ENCODE peak calls at places on chromosomes 5 and 9, in four cellular contexts. R is H1, J is suprapubic skin, E is stomach. T is an unnamed sample.

GRCh38 chr9:90099262-90099982 is 494.6 kb downstream of the GADD45G start:
- DNase-seq in J (no peak), R (no peak), E (no peak), T (no peak)

GRCh38 chr5:9516591-9516990 is 29.3 kb downstream of the SEMA5A start:
- DNase-seq in J (no peak), R (no peak), E (no peak), T (no peak)

GRCh38 chr9:89675403-89675771 is 70.6 kb downstream of the GADD45G start:
- DNase-seq in J (no peak), R (no peak), E (no peak), T (no peak)

GRCh38 chr9:124392855-124393460 is 22.3 kb downstream of the PSMB7 start:
- DNase-seq in J (no peak), E (no peak), R (no peak), T (no peak)

GRCh38 chr9:93087971-93088655 is 7.9 kb upstream of the CARD19 start:
- DNase-seq in E (no peak), J (peak; percentile 48), R (no peak), T (peak; percentile 8)

GRCh38 chr5:74094096-74094778 is 468.2 kb downstream of the ARHGEF28 start:
- DNase-seq in J (no peak), R (no peak), E (no peak), T (no peak)

GRCh38 chr5:155773680-155774079 is 553.3 kb upstream of the SGCD start:
- DNase-seq in E (no peak), J (no peak), R (no peak), T (no peak)

GRCh38 chr5:98638701-98639100 is 134.8 kb upstream of the RGMB start:
- DNase-seq in E (no peak), R (no peak), J (no peak), T (no peak)

GRCh38 chr9:8660383-8660782 is 860.8 kb upstream of the DMAC1 start:
- DNase-seq in E (peak; percentile 49), J (no peak), R (no peak), T (peak; percentile 66)

GRCh38 chr5:7261049-7261448 is 134.9 kb upstream of the ADCY2 start:
- DNase-seq in E (no peak), J (no peak), R (no peak), T (no peak)

GRCh38 chr5:113378960-113379541 is 55.7 kb downstream of the TSSK1B start:
- DNase-seq in J (no peak), E (peak; percentile 57), R (peak; percentile 76), T (peak; percentile 35)

GRCh38 chr5:149265559-149265958 is 6.1 kb upstream of the AFAP1L1 start:
- DNase-seq in E (no peak), R (no peak), J (no peak), T (no peak)

GRCh38 chr9:38708759-38709158 is 11.2 kb downstream of the FAM240B start:
- DNase-seq in R (no peak), J (no peak), E (no peak), T (no peak)

GRCh38 chr9:72947987-72948465 is 4.8 kb downstream of the ALDH1A1 start:
- DNase-seq in E (no peak), R (no peak), J (no peak), T (no peak)

GRCh38 chr5:176798094-176798876 is 12.1 kb upstream of the UNC5A start:
- DNase-seq in E (no peak), R (no peak), J (no peak), T (no peak)

GRCh38 chr9:76379494-76379893 is 14.7 kb downstream of the RFK start:
- DNase-seq in R (no peak), E (peak; percentile 49), J (no peak), T (no peak)

GRCh38 chr5:124546643-124547042 is 199.8 kb downstream of the ZNF608 start:
- DNase-seq in E (no peak), J (no peak), R (peak; percentile 53), T (no peak)

DNA sequence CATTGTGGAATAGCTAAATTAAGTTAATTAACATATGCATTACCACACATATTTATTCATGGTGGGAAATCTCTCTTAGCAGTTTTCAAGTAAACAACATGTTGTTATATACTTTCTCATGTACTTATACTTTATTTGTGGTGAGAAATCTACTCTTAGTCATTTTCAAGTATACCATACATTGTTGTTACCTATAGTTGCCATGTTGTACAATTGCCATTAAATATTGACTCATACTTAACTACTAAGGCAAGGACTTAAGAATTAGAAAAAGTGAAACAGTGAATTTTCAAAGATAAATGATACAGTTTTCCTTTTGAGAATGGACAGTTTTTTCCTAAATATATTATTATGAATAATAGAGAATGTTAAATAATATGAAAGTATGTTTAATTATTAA is 27.7 kb downstream of the UGCG start:
- DNase-seq in E (no peak), R (no peak), J (no peak), T (no peak)
- H3K27ac ChIP-seq in E (peak overlapping the region; percentile 69), R (no peak overlapping the region), J (no peak overlapping the region), T (no peak overlapping the region)

DNA sequence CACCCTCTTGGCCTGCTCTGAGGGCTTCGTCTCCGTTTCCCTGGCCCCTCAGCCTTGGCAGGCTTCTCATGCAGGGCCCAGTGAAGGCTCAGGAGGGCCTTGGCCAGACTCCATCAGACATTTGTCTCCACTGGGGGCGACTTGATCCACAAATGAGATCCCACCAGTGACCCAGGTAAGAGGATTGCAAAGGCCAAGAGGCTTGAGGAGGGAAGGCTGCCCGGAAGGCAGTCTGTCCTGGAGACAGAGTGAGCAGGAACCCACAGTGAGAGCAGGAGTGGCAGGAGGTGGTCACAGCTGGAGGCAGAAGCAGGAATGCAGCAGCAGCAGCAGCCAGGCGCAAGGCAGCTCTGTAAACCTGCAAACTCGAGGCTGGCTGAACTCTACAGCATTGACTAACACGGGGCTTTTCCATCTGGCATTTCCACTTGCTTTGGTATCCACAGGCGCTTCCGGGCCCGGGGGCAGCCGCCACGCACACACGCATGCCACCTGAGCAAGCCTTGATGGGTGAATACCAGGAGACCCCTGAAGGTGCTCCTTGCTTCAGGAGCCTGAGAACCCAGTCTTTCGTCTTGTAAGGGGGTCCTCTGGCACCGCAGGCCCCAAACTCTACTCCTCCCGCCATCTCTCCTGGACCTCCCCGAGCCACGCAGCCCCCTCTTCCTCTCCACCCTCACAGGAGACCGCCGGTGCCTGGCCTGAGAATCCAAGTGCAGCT is 14.7 kb downstream of the MGAT1 start:
- DNase-seq in J (no peak), E (no peak), R (no peak), T (peak; percentile 57)
- TF ChIP-seq EP300 in J (no peak), E (no peak), R (no peak), T (no peak)

GRCh38 chr5:140345919-140346347 is 470 bp downstream of the HBEGF start:
- DNase-seq in J (no peak), R (no peak), E (peak; percentile 68), T (peak; percentile 64)
- H3K27ac ChIP-seq in J (peak overlapping the region; percentile 77), R (no peak overlapping the region), E (peak overlapping the region; percentile 90), T (peak overlapping the region; percentile 28)

GRCh38 chr5:1557114-1557873 is 33.5 kb upstream of the LPCAT1 start:
- DNase-seq in E (no peak), J (no peak), R (no peak), T (peak; percentile 9)
- TF ChIP-seq EP300 in E (no peak), J (no peak), R (no peak), T (no peak)

GRCh38 chr5:36174119-36174518 is 22.2 kb downstream of the SKP2 start:
- DNase-seq in E (no peak), R (no peak), J (no peak), T (no peak)
- H3K27ac ChIP-seq in E (no peak overlapping the region), R (no peak overlapping the region), J (no peak overlapping the region), T (peak overlapping the region; percentile 9)

DNA sequence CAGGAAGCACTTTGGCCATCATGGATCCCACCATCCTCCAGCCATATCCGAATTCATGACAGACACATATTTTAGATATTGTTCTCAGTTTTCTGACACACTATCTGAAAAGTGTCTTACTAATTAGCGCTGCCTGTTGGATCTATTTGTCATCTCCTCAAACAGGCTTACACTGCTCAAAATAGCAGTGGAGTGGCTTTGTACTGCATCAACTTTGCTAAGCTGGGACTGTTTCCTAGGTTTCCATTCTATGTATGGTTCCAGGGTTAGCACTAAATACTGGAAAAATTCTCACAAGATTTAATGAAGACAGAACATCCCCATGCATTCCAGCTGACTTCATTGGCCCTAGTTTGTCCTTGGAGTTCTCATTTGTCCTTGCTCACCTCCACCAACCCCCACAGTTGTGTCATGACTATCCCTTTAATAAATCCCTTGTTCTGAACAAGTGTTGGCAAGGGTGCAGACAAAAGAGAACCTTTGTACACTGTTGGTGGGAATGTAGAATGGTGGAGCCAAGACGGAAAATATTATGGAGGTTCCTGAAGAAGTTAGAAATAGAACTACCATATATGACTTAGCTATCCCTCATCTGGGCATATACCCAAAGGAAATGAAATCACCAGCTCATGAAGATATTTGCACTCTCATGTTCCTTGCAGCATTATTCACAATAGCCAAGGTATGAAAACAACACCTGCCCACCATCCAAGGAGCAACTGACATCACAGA is 136.5 kb upstream of the RAI14 start:
- DNase-seq in R (no peak), J (no peak), E (no peak), T (no peak)
- TF ChIP-seq EP300 in R (no peak), J (peak; percentile 47), E (no peak), T (no peak)

GRCh38 chr5:4643960-4644359 is 496.2 kb upstream of the ADAMTS16 start:
- DNase-seq in R (no peak), J (no peak), E (no peak), T (no peak)

GRCh38 chr5:4647056-4647455 is 493.1 kb upstream of the ADAMTS16 start:
- DNase-seq in E (no peak), J (no peak), R (no peak), T (no peak)

GRCh38 chr5:4651811-4652565 is 488.1 kb upstream of the ADAMTS16 start:
- DNase-seq in J (no peak), E (no peak), R (no peak), T (no peak)

GRCh38 chr5:4643190-4643589 is 496.9 kb upstream of the ADAMTS16 start:
- DNase-seq in J (no peak), E (no peak), R (no peak), T (no peak)

DNA sequence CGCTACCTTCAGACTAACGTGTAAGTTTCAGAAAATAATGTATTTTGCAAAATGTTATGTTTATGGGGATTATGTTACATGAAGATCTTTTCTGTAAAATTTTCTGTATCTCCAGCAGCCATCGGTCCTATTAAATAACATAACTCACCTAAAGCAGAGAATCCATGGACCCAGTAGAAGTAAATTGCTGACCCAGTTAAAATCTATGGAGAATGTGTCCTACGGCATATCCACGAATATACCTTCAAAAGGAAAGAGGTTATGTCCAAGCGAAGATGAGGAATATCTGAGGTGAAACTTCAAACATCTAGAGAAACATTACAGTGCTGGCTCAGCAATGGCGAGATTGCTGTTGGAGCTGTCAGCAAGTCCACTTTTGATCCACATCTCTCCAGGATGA is 492.2 kb upstream of the ADAMTS16 start:
- DNase-seq in J (no peak), E (no peak), R (no peak), T (no peak)
- H3K27ac ChIP-seq in J (no peak overlapping the region), E (no peak overlapping the region), R (no peak overlapping the region), T (no peak overlapping the region)

GRCh38 chr5:132490484-132491367 is at the start of gene IRF1:
- DNase-seq in E (peak; percentile 97), J (peak; percentile 98), R (peak; percentile 95), T (peak; percentile 97)
- TF ChIP-seq EP300 in E (no peak), J (no peak), R (no peak), T (peak; percentile 75)